ENCODE peak calls at places on chromosomes 1 and 21, in five cellular contexts. One of them, this sample, is unnamed. For H3K36me3, the result is how much of the 10 kb centered on the place peaks cover.

GRCh38 chr1:100757946-100758345 is 38.4 kb downstream of the VCAM1 start:
- DNase-seq in tibial nerve: no peak
- DNase-seq in gastrocnemius medialis: no peak
- DNase-seq in heart left ventricle: peak
- DNase-seq in IMR-90: no peak
- DNase-seq in this sample: no peak

GRCh38 chr1:7606096-7606495 is 165.0 kb upstream of the VAMP3 start:
- DNase-seq in tibial nerve: no peak
- DNase-seq in gastrocnemius medialis: no peak
- DNase-seq in heart left ventricle: no peak
- DNase-seq in IMR-90: no peak
- DNase-seq in this sample: no peak

GRCh38 chr1:150931773-150932172 is 5.6 kb downstream of the SETDB1 start:
- DNase-seq in tibial nerve: no peak
- DNase-seq in gastrocnemius medialis: no peak
- DNase-seq in heart left ventricle: no peak
- DNase-seq in IMR-90: peak
- DNase-seq in this sample: no peak

GRCh38 chr1:1088801-1089680 is 14.9 kb upstream of the RNF223 start:
- DNase-seq in tibial nerve: no peak
- DNase-seq in gastrocnemius medialis: no peak
- DNase-seq in heart left ventricle: no peak
- DNase-seq in IMR-90: no peak
- DNase-seq in this sample: no peak

GRCh38 chr1:74683656-74684055 is 10.1 kb upstream of the ERICH3 start:
- DNase-seq in tibial nerve: no peak
- DNase-seq in gastrocnemius medialis: no peak
- DNase-seq in heart left ventricle: no peak
- DNase-seq in IMR-90: no peak
- DNase-seq in this sample: no peak

GRCh38 chr1:39886757-39887231 is 3.5 kb upstream of the TRIT1 start:
- DNase-seq in tibial nerve: no peak
- DNase-seq in gastrocnemius medialis: no peak
- DNase-seq in heart left ventricle: no peak
- DNase-seq in IMR-90: no peak
- DNase-seq in this sample: no peak

GRCh38 chr1:68969430-68969829 is 472.5 kb upstream of the DEPDC1 start:
- DNase-seq in tibial nerve: no peak
- DNase-seq in gastrocnemius medialis: no peak
- DNase-seq in heart left ventricle: no peak
- DNase-seq in IMR-90: no peak
- DNase-seq in this sample: no peak

GRCh38 chr1:224922404-224923164 is 6.9 kb upstream of the DNAH14 start:
- DNase-seq in tibial nerve: no peak
- DNase-seq in gastrocnemius medialis: no peak
- DNase-seq in heart left ventricle: no peak
- DNase-seq in IMR-90: peak
- DNase-seq in this sample: no peak

GRCh38 chr1:237040823-237041222 is 1.2 kb upstream of the RYR2 start:
- DNase-seq in tibial nerve: no peak
- DNase-seq in gastrocnemius medialis: no peak
- DNase-seq in heart left ventricle: no peak
- DNase-seq in IMR-90: no peak
- DNase-seq in this sample: no peak
- TF ChIP-seq POLR2A in tibial nerve: no peak
- TF ChIP-seq POLR2A in gastrocnemius medialis: no peak
- TF ChIP-seq POLR2A in heart left ventricle: no peak
- TF ChIP-seq POLR2A in IMR-90: no peak
- TF ChIP-seq POLR2A in this sample: no peak

DNA sequence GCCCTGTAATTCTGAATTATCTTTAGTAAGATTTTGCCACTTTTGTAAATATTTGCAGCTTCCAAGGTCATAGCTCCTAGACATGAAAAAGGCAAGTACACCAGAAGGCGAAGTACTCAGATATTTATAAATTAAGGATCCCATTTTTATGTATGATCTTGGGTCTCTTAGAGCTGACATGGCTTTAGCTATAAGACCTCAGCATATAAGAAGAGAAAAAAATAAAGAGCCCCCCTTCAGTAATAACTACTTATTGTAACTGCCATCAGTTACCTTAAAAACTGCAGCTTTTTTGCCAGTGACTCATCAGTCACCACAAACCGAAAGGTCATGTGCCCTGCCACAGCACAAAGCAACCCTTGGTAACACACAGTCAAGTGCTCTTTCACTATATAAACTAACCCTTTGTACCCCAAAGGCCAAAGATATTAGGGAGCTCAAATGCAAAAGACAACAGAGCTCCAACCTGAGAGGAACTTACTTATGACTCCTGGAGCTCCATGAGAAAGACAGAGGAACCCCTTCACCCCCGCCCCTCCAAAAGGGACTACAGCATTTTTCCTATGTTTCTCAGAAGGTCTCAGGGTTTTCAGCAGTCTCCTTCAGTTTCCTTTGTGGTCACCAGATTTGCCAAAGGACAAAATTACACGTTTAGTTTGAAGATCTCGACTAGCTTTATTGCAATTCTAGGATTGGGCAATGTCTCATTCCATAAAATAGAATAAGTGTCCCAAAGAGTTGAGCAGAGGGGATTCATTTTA is 219.8 kb upstream of the DUSP10 start:
- DNase-seq in tibial nerve: no peak
- DNase-seq in gastrocnemius medialis: no peak
- DNase-seq in heart left ventricle: no peak
- DNase-seq in IMR-90: peak
- DNase-seq in this sample: peak
- H3K27ac ChIP-seq in tibial nerve: no peak
- H3K27ac ChIP-seq in gastrocnemius medialis: no peak
- H3K27ac ChIP-seq in heart left ventricle: no peak
- H3K27ac ChIP-seq in IMR-90: peak
- H3K27ac ChIP-seq in this sample: no peak

DNA sequence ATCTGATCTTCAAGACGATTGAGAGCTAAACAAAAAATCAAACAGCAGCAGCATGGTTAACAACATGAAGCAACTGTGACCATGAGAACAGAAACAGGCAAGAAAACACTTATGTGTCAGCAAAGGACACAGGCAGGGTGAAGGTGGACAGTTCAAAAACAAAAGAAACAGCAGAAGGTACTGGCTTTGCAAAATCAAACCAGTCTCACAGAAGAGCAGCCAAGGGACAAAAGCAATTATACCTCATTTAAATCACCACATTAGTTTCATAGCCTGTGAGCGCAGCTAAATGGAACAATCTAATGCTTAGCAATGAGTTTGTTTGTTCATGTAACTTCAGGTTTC is 59.1 kb downstream of the CAPN2 start:
- DNase-seq in tibial nerve: no peak
- DNase-seq in gastrocnemius medialis: no peak
- DNase-seq in heart left ventricle: no peak
- DNase-seq in IMR-90: no peak
- DNase-seq in this sample: no peak
- H3K36me3 ChIP-seq in tibial nerve: under half
- H3K36me3 ChIP-seq in gastrocnemius medialis: half or more
- H3K36me3 ChIP-seq in heart left ventricle: half or more
- H3K36me3 ChIP-seq in IMR-90: half or more
- H3K36me3 ChIP-seq in this sample: under half

DNA sequence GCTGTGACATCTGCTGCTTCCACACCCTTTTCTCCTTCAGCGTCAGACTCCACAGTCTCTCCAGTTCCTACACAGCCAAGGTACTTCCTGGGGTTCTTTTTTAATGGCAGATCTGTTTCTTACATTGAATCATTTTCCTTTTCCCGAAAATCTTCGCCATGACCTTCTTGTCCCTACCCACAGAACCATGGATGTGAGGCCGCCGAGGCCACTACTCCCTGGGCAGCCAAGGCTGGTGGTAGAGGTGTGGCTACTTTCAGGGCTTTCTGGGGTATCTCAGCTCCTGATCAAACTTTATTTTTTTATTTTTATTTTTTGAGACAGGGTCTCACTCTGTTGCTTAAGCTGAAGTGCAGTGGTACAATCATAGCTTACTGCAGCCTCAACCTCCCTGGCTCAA is 9.5 kb upstream of the LIN9 start:
- DNase-seq in tibial nerve: no peak
- DNase-seq in gastrocnemius medialis: no peak
- DNase-seq in heart left ventricle: no peak
- DNase-seq in IMR-90: no peak
- DNase-seq in this sample: no peak
- TF ChIP-seq POLR2A in tibial nerve: no peak
- TF ChIP-seq POLR2A in gastrocnemius medialis: no peak
- TF ChIP-seq POLR2A in heart left ventricle: no peak
- TF ChIP-seq POLR2A in IMR-90: no peak
- TF ChIP-seq POLR2A in this sample: no peak

DNA sequence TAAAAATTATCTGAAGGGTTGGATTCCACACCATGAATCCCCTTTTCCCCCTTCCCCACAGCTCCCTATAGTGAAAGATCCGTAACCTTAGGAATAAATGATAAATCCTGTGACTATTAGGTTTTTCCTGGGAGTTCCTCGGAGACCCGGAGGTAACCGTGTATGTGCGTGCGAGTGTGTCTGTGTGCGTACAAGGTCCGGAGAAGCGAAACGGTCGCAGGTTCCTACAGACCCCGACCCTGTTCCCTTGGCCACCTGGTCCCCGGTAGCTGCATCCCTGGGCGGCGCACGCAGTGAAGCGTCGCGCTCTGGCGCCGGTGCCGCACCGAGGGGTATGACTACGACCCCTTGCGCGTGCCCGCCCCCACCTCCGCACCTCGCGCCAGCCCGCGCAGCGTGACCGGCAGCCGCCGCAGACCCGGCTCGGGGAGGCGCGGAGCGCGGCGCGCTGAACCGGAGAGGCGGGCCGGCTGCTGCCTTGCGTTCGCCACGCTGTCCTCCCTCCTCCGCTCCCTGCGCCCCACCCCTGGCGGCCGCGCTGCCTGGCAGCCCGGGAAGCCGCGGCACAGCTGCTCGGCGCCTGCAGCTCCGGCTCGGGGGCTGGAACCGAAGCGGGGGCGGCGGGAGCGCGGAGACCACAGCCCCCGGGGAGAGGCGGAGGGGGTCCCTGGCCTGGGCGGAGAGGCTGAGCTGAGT is at the start of gene AK5:
- DNase-seq in tibial nerve: no peak
- DNase-seq in gastrocnemius medialis: no peak
- DNase-seq in heart left ventricle: peak
- DNase-seq in IMR-90: peak
- DNase-seq in this sample: peak
- H3K27ac ChIP-seq in tibial nerve: peak
- H3K27ac ChIP-seq in gastrocnemius medialis: no peak
- H3K27ac ChIP-seq in heart left ventricle: no peak
- H3K27ac ChIP-seq in IMR-90: peak
- H3K27ac ChIP-seq in this sample: no peak

GRCh38 chr1:110902820-110903463 is 30.0 kb downstream of the CD53 start:
- DNase-seq in tibial nerve: no peak
- DNase-seq in gastrocnemius medialis: no peak
- DNase-seq in heart left ventricle: no peak
- DNase-seq in IMR-90: no peak
- DNase-seq in this sample: no peak
- H3K36me3 ChIP-seq in tibial nerve: under half
- H3K36me3 ChIP-seq in gastrocnemius medialis: under half
- H3K36me3 ChIP-seq in heart left ventricle: under half
- H3K36me3 ChIP-seq in IMR-90: under half
- H3K36me3 ChIP-seq in this sample: under half

DNA sequence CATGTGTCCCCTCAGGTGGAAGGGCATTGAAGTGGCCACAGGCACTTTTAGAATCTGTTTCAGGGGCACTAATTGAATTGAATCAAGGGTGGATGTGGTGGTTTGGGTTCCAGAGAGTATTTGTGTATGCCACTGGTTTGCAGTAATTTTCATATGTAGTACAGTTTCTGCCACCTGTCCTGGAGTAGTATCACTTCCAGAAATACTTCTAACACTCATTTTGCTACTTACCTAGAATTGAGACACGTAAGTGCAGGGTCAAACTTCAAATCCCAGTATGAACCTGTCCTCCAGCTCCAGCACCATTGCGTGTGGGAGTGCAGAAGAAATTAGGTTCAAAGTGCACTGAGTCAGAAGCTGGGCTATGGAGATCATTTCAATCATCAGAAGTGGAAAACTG is 26.8 kb downstream of the RSPH1 start:
- DNase-seq in tibial nerve: no peak
- DNase-seq in gastrocnemius medialis: no peak
- DNase-seq in heart left ventricle: no peak
- DNase-seq in IMR-90: no peak
- DNase-seq in this sample: no peak
- TF ChIP-seq POLR2A in tibial nerve: no peak
- TF ChIP-seq POLR2A in gastrocnemius medialis: no peak
- TF ChIP-seq POLR2A in heart left ventricle: no peak
- TF ChIP-seq POLR2A in IMR-90: no peak
- TF ChIP-seq POLR2A in this sample: no peak

DNA sequence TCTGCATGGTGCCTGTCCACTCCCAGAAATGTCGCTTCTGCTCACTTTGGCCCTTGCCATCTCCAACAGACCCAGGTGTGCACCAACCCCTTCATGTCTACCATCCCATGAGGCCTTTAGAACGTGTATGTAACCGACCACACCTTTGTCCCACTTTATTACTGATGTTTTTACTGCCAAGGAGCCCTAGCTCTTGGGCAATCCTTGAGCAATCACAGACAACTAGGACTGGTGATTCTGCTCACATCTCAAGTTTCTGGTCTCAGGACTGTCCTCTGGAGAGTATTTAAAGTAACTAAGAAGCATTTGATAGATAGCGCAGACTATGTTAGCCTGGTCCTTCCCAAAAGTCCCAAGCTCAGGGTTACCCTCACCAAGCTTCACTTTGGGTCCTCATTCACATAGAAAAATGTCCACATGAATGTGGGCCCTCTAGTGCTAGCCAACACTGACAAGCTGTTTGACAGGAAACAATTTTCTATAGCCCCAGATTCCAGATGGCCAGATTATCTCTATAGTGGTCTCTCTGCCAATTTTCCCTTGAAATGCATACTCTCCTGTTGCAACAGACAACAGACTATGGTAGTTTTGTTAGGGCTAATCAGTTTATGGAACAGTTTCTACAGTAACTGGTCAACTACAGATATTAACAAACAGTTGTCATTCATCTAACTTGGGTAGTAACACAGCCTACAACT is 6.9 kb upstream of the TMEM81 start:
- DNase-seq in tibial nerve: no peak
- DNase-seq in gastrocnemius medialis: peak
- DNase-seq in heart left ventricle: no peak
- DNase-seq in IMR-90: peak
- DNase-seq in this sample: no peak
- H3K27ac ChIP-seq in tibial nerve: no peak
- H3K27ac ChIP-seq in gastrocnemius medialis: peak
- H3K27ac ChIP-seq in heart left ventricle: no peak
- H3K27ac ChIP-seq in IMR-90: no peak
- H3K27ac ChIP-seq in this sample: no peak

This sample was measured in testis.